ENCODE peak calls at places on chromosomes 16 and 17, in six cellular contexts. M is tibial artery, O is body of pancreas, E is NB4, P is fibroblast of villous mesenchyme, I is foreskin fibroblast. K is an unnamed sample.

GRCh38 chr17:15363702-15364101 is 22.3 kb upstream of the TEKT3 start:
- DNase-seq in M (no peak), O (no peak), E (no peak), P (no peak), I (no peak), K (no peak)

GRCh38 chr17:59230765-59231164 is 10.5 kb downstream of the GDPD1 start:
- DNase-seq in M (no peak), O (no peak), E (no peak), P (no peak), I (no peak), K (no peak)

GRCh38 chr17:9529033-9529748 is 46.4 kb downstream of the STX8 start:
- DNase-seq in M (no peak), O (no peak), E (peak), P (peak), I (peak), K (no peak)

GRCh38 chr16:49939495-49939894 is 83.6 kb upstream of the ZNF423 start:
- DNase-seq in M (no peak), O (no peak), E (no peak), P (no peak), I (no peak), K (no peak)

GRCh38 chr16:11405331-11406176 is 60.3 kb downstream of the RMI2 start:
- DNase-seq in M (no peak), O (peak), E (peak), P (peak), I (peak), K (no peak)

GRCh38 chr16:66487580-66488235 is 60.6 kb downstream of the BEAN1 start:
- DNase-seq in M (no peak), O (peak), E (peak), P (no peak), I (peak), K (no peak)

GRCh38 chr17:43042025-43042424 is 17.0 kb downstream of the RND2 start:
- DNase-seq in M (no peak), O (no peak), E (no peak), P (no peak), I (peak), K (no peak)

GRCh38 chr17:57574040-57574513 is 171.0 kb downstream of the CCDC182 start:
- DNase-seq in M (peak), O (no peak), E (no peak), P (peak), I (peak), K (peak)

GRCh38 chr16:6356881-6357280 is 975.8 kb upstream of the RBFOX1 start:
- DNase-seq in M (no peak), O (no peak), E (no peak), P (no peak), I (no peak), K (no peak)

GRCh38 chr17:82120148-82120547 is 22.1 kb upstream of the FASN start:
- DNase-seq in M (no peak), O (no peak), E (peak), P (peak), I (peak), K (no peak)

GRCh38 chr17:40915721-40916256 is 21.7 kb downstream of the KRT23 start:
- DNase-seq in M (no peak), O (no peak), E (no peak), P (peak), I (peak), K (no peak)

GRCh38 chr17:54903375-54903774 is 2.7 kb downstream of the TOM1L1 start:
- DNase-seq in M (no peak), O (peak), E (no peak), P (no peak), I (peak), K (peak)

GRCh38 chr17:4532860-4533521 is 22.2 kb downstream of the MYBBP1A start:
- DNase-seq in M (no peak), O (no peak), E (no peak), P (no peak), I (no peak), K (no peak)
- TF ChIP-seq CTCF in M (no peak), O (no peak), E (no peak), P (no peak), I (no peak), K (no peak)

DNA sequence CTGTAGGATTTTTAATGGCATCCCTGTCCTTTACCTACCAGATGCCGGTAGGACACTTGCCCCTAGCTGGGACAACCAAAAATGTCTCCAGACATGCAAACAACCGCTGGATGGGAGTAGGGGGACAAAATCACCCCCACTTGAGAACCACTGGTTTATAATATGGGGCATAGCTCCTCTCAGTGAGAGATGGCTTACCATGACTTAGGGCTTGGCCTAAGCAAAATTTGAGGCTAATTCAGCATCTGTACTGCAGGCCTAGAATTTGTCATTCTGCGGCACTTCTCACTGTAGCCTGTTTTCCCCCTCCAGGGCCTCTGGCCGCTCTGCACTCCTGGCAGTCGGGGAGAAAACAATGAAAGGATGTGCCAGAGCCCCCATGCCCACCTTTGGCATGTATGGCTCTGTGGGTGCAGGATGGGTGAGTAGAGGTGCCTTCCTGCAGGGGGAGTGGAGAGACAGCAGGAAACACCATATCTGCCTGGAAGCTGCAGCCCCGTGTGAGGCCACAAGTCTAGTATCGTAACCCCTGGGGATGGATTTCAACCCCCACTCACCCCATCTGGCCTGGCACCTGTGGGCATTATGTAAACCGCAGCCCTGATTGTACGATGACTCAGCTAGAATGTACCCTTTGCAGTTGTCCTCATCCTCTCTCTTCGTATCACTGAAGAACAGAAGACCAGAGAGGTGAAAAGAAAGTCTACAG is 268.1 kb downstream of the SOX9 start:
- DNase-seq in M (no peak), O (no peak), E (peak), P (peak), I (peak), K (no peak)
- TF ChIP-seq CTCF in M (no peak), O (no peak), E (peak), P (peak), I (peak), K (no peak)

GRCh38 chr16:57480754-57481230 is 5.5 kb downstream of the DOK4 start:
- DNase-seq in M (no peak), O (no peak), E (no peak), P (no peak), I (no peak), K (no peak)

GRCh38 chr16:57484515-57485005 is 1.7 kb downstream of the DOK4 start:
- DNase-seq in M (no peak), O (no peak), E (no peak), P (no peak), I (no peak), K (no peak)

GRCh38 chr16:57481421-57481820 is 4.9 kb downstream of the DOK4 start:
- DNase-seq in M (no peak), O (no peak), E (no peak), P (no peak), I (no peak), K (no peak)

GRCh38 chr16:57483725-57484514 is 2.4 kb downstream of the DOK4 start:
- DNase-seq in M (no peak), O (no peak), E (no peak), P (no peak), I (no peak), K (peak)

GRCh38 chr16:57482845-57483545 is 3.3 kb downstream of the DOK4 start:
- DNase-seq in M (no peak), O (no peak), E (no peak), P (no peak), I (no peak), K (no peak)
- TF ChIP-seq CTCF in M (no peak), O (no peak), E (no peak), P (no peak), I (no peak), K (no peak)

GRCh38 chr16:28202147-28202746 is 9.5 kb downstream of the XPO6 start:
- DNase-seq in M (no peak), O (no peak), E (peak), P (no peak), I (no peak), K (no peak)
- TF ChIP-seq CTCF in M (no peak), O (no peak), E (peak), P (peak), I (no peak), K (no peak)

DNA sequence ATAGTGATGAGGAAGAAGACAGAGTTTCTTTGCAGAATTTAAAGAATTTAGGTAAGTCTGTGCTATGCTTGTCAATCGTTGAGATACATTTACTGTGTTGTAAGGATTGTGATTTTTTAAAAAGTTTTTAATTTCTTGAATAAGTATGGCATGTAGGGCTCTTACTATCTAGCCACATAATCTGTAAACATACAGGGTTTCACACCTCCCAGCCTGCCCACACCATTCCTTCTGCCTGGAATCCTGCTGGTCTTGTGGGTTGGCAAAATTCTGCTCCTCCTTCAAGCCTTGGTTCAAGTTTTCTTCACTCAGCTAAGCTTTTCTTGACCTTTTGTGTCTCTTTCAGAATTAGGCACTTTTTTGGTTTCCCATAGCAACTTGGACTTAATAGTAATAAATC is 7.5 kb downstream of the ZNHIT3 start:
- DNase-seq in M (no peak), O (no peak), E (no peak), P (peak), I (no peak), K (no peak)
- TF ChIP-seq CTCF in M (no peak), O (no peak), E (no peak), P (no peak), I (no peak), K (no peak)

GRCh38 chr17:47270946-47271705 is 17.5 kb downstream of the ITGB3 start:
- DNase-seq in M (no peak), O (no peak), E (no peak), P (no peak), I (no peak), K (no peak)

GRCh38 chr17:47275245-47275984 is 21.8 kb downstream of the ITGB3 start:
- DNase-seq in M (peak), O (peak), E (no peak), P (peak), I (peak), K (peak)

GRCh38 chr17:47274319-47275069 is 20.9 kb downstream of the ITGB3 start:
- DNase-seq in M (no peak), O (no peak), E (no peak), P (no peak), I (no peak), K (no peak)

GRCh38 chr17:47272491-47272890 is 18.9 kb downstream of the ITGB3 start:
- DNase-seq in M (no peak), O (no peak), E (no peak), P (no peak), I (no peak), K (no peak)

GRCh38 chr17:47273245-47273644 is 19.6 kb downstream of the ITGB3 start:
- DNase-seq in M (no peak), O (no peak), E (no peak), P (no peak), I (no peak), K (no peak)
- TF ChIP-seq CTCF in M (no peak), O (no peak), E (no peak), P (no peak), I (no peak), K (no peak)

GRCh38 chr17:28725166-28725659 is 820 bp downstream of the TLCD1 start:
- DNase-seq in M (no peak), O (peak), E (peak), P (peak), I (peak), K (no peak)
- TF ChIP-seq CTCF in M (no peak), O (no peak), E (peak), P (no peak), I (no peak), K (no peak)

GRCh38 chr16:88685156-88686061 is 898 bp downstream of the SNAI3 start:
- DNase-seq in M (no peak), O (peak), E (peak), P (peak), I (peak), K (no peak)
- TF ChIP-seq CTCF in M (no peak), O (peak), E (peak), P (peak), I (peak), K (no peak)

DNA sequence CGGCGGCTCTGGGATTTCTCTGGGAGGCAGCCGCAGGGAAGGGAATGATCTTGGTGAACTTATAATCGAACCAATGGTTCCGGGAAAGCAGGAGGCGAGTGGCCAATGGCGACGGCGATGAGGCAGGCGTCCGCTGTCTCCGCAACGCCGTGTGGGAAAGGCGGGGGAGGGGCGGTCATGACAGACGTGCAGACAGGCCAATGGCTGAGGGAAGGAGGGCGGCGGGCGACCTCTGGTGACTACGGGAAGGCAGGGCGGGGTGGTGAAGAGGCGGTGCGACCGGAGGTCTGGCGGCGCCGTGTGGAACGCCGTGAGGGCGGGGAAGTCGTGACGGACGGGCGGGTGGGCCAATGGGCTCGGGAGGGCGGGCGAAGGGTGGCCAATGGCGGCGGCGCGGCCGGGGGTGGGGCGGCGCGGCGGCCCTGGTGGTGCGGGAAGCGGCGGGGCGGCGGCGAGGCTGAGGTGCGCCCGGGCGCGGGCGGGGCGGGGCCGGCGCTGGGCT is at the start of gene RAB40C:
- DNase-seq in M (peak), O (peak), E (peak), P (peak), I (peak), K (peak)
- TF ChIP-seq CTCF in M (no peak), O (no peak), E (no peak), P (no peak), I (no peak), K (no peak)

K was measured in prostate gland.